ENCODE peak calls at places on chromosomes 7 and 10, in ten cellular contexts. O is dermis blood vessel endothelial cell; S is nucleus accumbens; E is caudate nucleus; J is left colon; R is T follicular helper cell; V is activated T-helper 1 cell treated with Interleukin-2 at 50 U/mL for 16 hours; Q is non-pigmented ciliary epithelial cell; Z is endothelial cell; Y is stimulated activated CD4-positive, alpha-beta T cell treated with anti-CD3 and anti-CD28 coated beads, Interleukin-1b, Interleukin-23, amount 100 ng/mL, for 1 hour. D is an unnamed sample.

GRCh38 chr10:126674741-126675515 is 4.4 kb upstream of the C10orf90 start:
- DNase-seq in O (no peak), S (no peak), E (no peak), J (no peak), R (no peak), V (no peak), Q (no peak), Z (no peak), Y (no peak), D (no peak)

GRCh38 chr10:121791761-121792160 is 136.1 kb downstream of the ATE1 start:
- DNase-seq in O (peak), S (no peak), E (no peak), J (no peak), R (no peak), V (no peak), Q (peak), Z (no peak), Y (no peak), D (no peak)

GRCh38 chr7:1040790-1041189 is 3.6 kb upstream of the GPR146 start:
- DNase-seq in O (no peak), S (no peak), E (peak), J (no peak), R (no peak), V (no peak), Q (no peak), Z (no peak), Y (no peak), D (no peak)

GRCh38 chr10:23343591-23344225 is 889 bp downstream of the C10orf67 start:
- DNase-seq in O (no peak), S (peak), E (peak), J (peak), R (peak), V (peak), Q (no peak), Z (peak), Y (no peak), D (peak)

GRCh38 chr10:35412900-35413491 is 76.7 kb downstream of the CCNY start:
- DNase-seq in O (peak), S (no peak), E (no peak), J (no peak), R (no peak), V (no peak), Q (no peak), Z (no peak), Y (no peak), D (no peak)

GRCh38 chr10:77741746-77742145 is 104.1 kb upstream of the KCNMA1 start:
- DNase-seq in O (no peak), S (no peak), E (no peak), J (no peak), R (no peak), V (no peak), Q (peak), Z (no peak), Y (no peak), D (no peak)

GRCh38 chr7:149883452-149883861 is 9.7 kb downstream of the ATP6V0E2 start:
- DNase-seq in O (peak), S (no peak), E (peak), J (peak), R (no peak), V (no peak), Q (no peak), Z (peak), Y (no peak), D (peak)

GRCh38 chr7:880450-880849 is 4.1 kb downstream of the GET4 start:
- DNase-seq in O (no peak), S (no peak), E (no peak), J (no peak), R (no peak), V (no peak), Q (no peak), Z (no peak), Y (no peak), D (no peak)

GRCh38 chr10:51180141-51180540 is 105.9 kb downstream of the PRKG1 start:
- DNase-seq in O (no peak), S (no peak), E (no peak), J (no peak), R (no peak), V (no peak), Q (no peak), Z (no peak), Y (no peak), D (no peak)

GRCh38 chr10:44733743-44734488 is 177.2 kb upstream of the TMEM72 start:
- DNase-seq in O (no peak), S (no peak), E (no peak), J (no peak), R (no peak), V (no peak), Q (no peak), Z (no peak), Y (no peak), D (no peak)

GRCh38 chr10:29041512-29042150 is 247.2 kb upstream of the LYZL1 start:
- DNase-seq in O (no peak), S (no peak), E (no peak), J (no peak), R (no peak), V (no peak), Q (no peak), Z (no peak), Y (no peak), D (no peak)

GRCh38 chr7:50778189-50778588 is 4.5 kb downstream of the GRB10 start:
- DNase-seq in O (no peak), S (no peak), E (no peak), J (no peak), R (no peak), V (no peak), Q (no peak), Z (no peak), Y (no peak), D (no peak)

GRCh38 chr10:36725581-36726520 is 399.5 kb upstream of the ANKRD30A start:
- DNase-seq in O (peak), S (no peak), E (peak), J (no peak), R (no peak), V (no peak), Q (peak), Z (peak), Y (no peak), D (no peak)

GRCh38 chr10:78736926-78737618 is 331.7 kb upstream of the ZMIZ1 start:
- DNase-seq in O (no peak), S (no peak), E (no peak), J (no peak), R (no peak), V (no peak), Q (no peak), Z (no peak), Y (no peak), D (no peak)

GRCh38 chr7:155454183-155455112 is 3.5 kb upstream of the EN2 start:
- DNase-seq in O (no peak), S (no peak), E (no peak), J (no peak), R (no peak), V (no peak), Q (no peak), Z (no peak), Y (no peak), D (no peak)

GRCh38 chr7:112159346-112159745 is 46.9 kb downstream of the DOCK4 start:
- DNase-seq in O (no peak), S (no peak), E (no peak), J (no peak), R (no peak), V (no peak), Q (no peak), Z (no peak), Y (no peak), D (no peak)

GRCh38 chr10:57015595-57016303 is 654.7 kb upstream of the ZWINT start:
- DNase-seq in O (no peak), S (no peak), E (no peak), J (no peak), R (no peak), V (no peak), Q (no peak), Z (no peak), Y (no peak), D (no peak)

GRCh38 chr7:132243463-132243862 is 332.8 kb downstream of the PLXNA4 start:
- DNase-seq in O (no peak), S (no peak), E (no peak), J (no peak), R (no peak), V (no peak), Q (peak), Z (no peak), Y (no peak), D (no peak)

GRCh38 chr7:47635091-47636090 is 53.5 kb upstream of the TNS3 start:
- DNase-seq in O (peak), S (no peak), E (no peak), J (peak), R (no peak), V (no peak), Q (no peak), Z (no peak), Y (no peak), D (peak)

GRCh38 chr7:152544971-152545619 is 109.3 kb upstream of the KMT2C start:
- DNase-seq in O (no peak), S (no peak), E (no peak), J (no peak), R (no peak), V (no peak), Q (no peak), Z (no peak), Y (no peak), D (no peak)

GRCh38 chr10:69885379-69886156 is 83.9 kb downstream of the COL13A1 start:
- DNase-seq in O (peak), S (no peak), E (no peak), J (no peak), R (no peak), V (no peak), Q (no peak), Z (no peak), Y (no peak), D (no peak)

GRCh38 chr7:98930921-98931320 is 52.6 kb downstream of the TRRAP start:
- DNase-seq in O (peak), S (no peak), E (no peak), J (no peak), R (peak), V (no peak), Q (peak), Z (no peak), Y (no peak), D (no peak)

D was measured in colonic mucosa.